ENCODE peak calls at places on chromosomes 11 and 22, in seven cellular contexts. F is CD8-positive, alpha-beta T cell; I is AG04449; X is transverse colon; B is activated T-cell treated with anti-CD3 and anti-CD28 coated beads for 1 hour; K is fibroblast of mammary gland; C is NCI-H1436. P is an unnamed sample.

GRCh38 chr11:44364596-44364995 is 54.7 kb upstream of the ALX4 start:
- DNase-seq in F (no peak), I (no peak), X (no peak), B (no peak), K (no peak), C (no peak), P (no peak)

GRCh38 chr22:30187726-30188407 is 58.7 kb downstream of the LIF start:
- DNase-seq in F (no peak), I (no peak), X (no peak), B (no peak), K (peak; percentile 54), C (no peak), P (no peak)

GRCh38 chr11:47433991-47434786 is 8.0 kb upstream of the PSMC3 start:
- DNase-seq in F (no peak), I (no peak), X (no peak), B (no peak), K (peak; percentile 87), C (no peak), P (no peak)

GRCh38 chr22:42925598-42925997 is 68.5 kb upstream of the ARFGAP3 start:
- DNase-seq in F (no peak), I (no peak), X (no peak), B (no peak), K (no peak), C (no peak), P (peak; percentile 39)

GRCh38 chr11:95516786-95517185 is 272.8 kb downstream of the FAM76B start:
- DNase-seq in F (no peak), I (peak; percentile 83), X (no peak), B (no peak), K (peak; percentile 97), C (no peak), P (no peak)

GRCh38 chr11:10351768-10352641 is 47.1 kb downstream of the ADM start:
- DNase-seq in F (no peak), I (peak; percentile 74), X (peak; percentile 52), B (no peak), K (peak; percentile 89), C (peak; percentile 8), P (no peak)

GRCh38 chr11:110026823-110027626 is 66.2 kb upstream of the ZC3H12C start:
- DNase-seq in F (no peak), I (no peak), X (no peak), B (no peak), K (no peak), C (no peak), P (no peak)

GRCh38 chr22:48021946-48022345 is 1259.5 kb downstream of the TBC1D22A start:
- DNase-seq in F (no peak), I (no peak), X (no peak), B (no peak), K (no peak), C (no peak), P (no peak)

GRCh38 chr22:42385691-42386090 is 46.5 kb downstream of the NFAM1 start:
- DNase-seq in F (no peak), I (no peak), X (no peak), B (no peak), K (no peak), C (no peak), P (no peak)

GRCh38 chr22:44460287-44461082 is 37.5 kb downstream of the RTL6 start:
- DNase-seq in F (no peak), I (no peak), X (no peak), B (no peak), K (no peak), C (no peak), P (no peak)

GRCh38 chr11:92384807-92385206 is 160.2 kb downstream of the FAT3 start:
- DNase-seq in F (no peak), I (no peak), X (no peak), B (no peak), K (no peak), C (no peak), P (no peak)

GRCh38 chr11:117946196-117946841 is 17.1 kb upstream of the TMPRSS13 start:
- DNase-seq in F (no peak), I (no peak), X (no peak), B (no peak), K (no peak), C (no peak), P (no peak)

GRCh38 chr11:69520186-69520585 is 38.7 kb downstream of the LINC01488 start:
- DNase-seq in F (no peak), I (no peak), X (no peak), B (no peak), K (no peak), C (no peak), P (no peak)

GRCh38 chr22:41600976-41601375 is 11.3 kb upstream of the PMM1 start:
- DNase-seq in F (no peak), I (no peak), X (no peak), B (no peak), K (no peak), C (no peak), P (no peak)

GRCh38 chr11:116420770-116421528 is 351.8 kb downstream of the BUD13 start:
- DNase-seq in F (no peak), I (no peak), X (no peak), B (no peak), K (peak; percentile 11), C (no peak), P (peak; percentile 46)

GRCh38 chr11:45755281-45755859 is 49.6 kb upstream of the SLC35C1 start:
- DNase-seq in F (no peak), I (no peak), X (no peak), B (no peak), K (no peak), C (no peak), P (no peak)

GRCh38 chr11:115990004-115990447 is 485.8 kb upstream of the CADM1 start:
- DNase-seq in F (no peak), I (no peak), X (peak; percentile 15), B (no peak), K (no peak), C (no peak), P (no peak)

GRCh38 chr11:130652671-130653335 is 204.4 kb downstream of the ADAMTS15 start:
- DNase-seq in F (no peak), I (peak; percentile 67), X (peak; percentile 46), B (no peak), K (peak; percentile 96), C (no peak), P (no peak)

GRCh38 chr11:30549565-30549964 is 36.6 kb downstream of the MPPED2 start:
- DNase-seq in F (no peak), I (no peak), X (no peak), B (no peak), K (no peak), C (no peak), P (no peak)

GRCh38 chr11:78318321-78318720 is 99.3 kb downstream of the GAB2 start:
- DNase-seq in F (no peak), I (no peak), X (no peak), B (no peak), K (no peak), C (no peak), P (no peak)

GRCh38 chr11:7600205-7600775 is 73.0 kb downstream of the CYB5R2 start:
- DNase-seq in F (no peak), I (peak; percentile 57), X (peak; percentile 21), B (no peak), K (peak; percentile 77), C (no peak), P (no peak)

GRCh38 chr11:115698243-115698642 is 194.0 kb upstream of the CADM1 start:
- DNase-seq in F (no peak), I (no peak), X (no peak), B (no peak), K (no peak), C (no peak), P (no peak)

GRCh38 chr22:26646158-26646557 is 11.2 kb upstream of the MIAT start:
- DNase-seq in F (no peak), I (no peak), X (no peak), B (no peak), K (peak; percentile 29), C (no peak), P (no peak)

GRCh38 chr11:88666364-88666763 is 328.8 kb upstream of the CTSC start:
- DNase-seq in F (no peak), I (no peak), X (peak; percentile 23), B (no peak), K (no peak), C (no peak), P (no peak)

GRCh38 chr22:49212002-49212401 is 615.7 kb downstream of the BRD1 start:
- DNase-seq in F (no peak), I (no peak), X (no peak), B (no peak), K (no peak), C (no peak), P (no peak)

GRCh38 chr22:46604306-46604690 is 15.9 kb upstream of the GRAMD4 start:
- DNase-seq in F (peak; percentile 22), I (no peak), X (peak; percentile 54), B (no peak), K (no peak), C (peak; percentile 57), P (no peak)

GRCh38 chr22:29145321-29146072 is 60.2 kb upstream of the EMID1 start:
- DNase-seq in F (no peak), I (no peak), X (no peak), B (no peak), K (no peak), C (no peak), P (no peak)

GRCh38 chr11:91243630-91244029 is 981.0 kb upstream of the FAT3 start:
- DNase-seq in F (no peak), I (no peak), X (no peak), B (no peak), K (no peak), C (no peak), P (no peak)

GRCh38 chr11:33227578-33228261 is 29.5 kb upstream of the HIPK3 start:
- DNase-seq in F (no peak), I (no peak), X (no peak), B (no peak), K (peak; percentile 73), C (no peak), P (no peak)

GRCh38 chr22:40529817-40530216 is 106.7 kb downstream of the MRTFA start:
- DNase-seq in F (no peak), I (no peak), X (no peak), B (no peak), K (peak; percentile 51), C (no peak), P (no peak)

P was measured in NK-92 treated with Interleukin-12 subunit alpha and Interleukin-12 subunit beta, amount 100 ng/mL, for 24 hours.